ENCODE peak calls at places on chromosomes 12 and 14, in six cellular contexts. P is GOT3, A is AG20443, J is GM12891, N is DMS53, X is foreskin fibroblast. Q is an unnamed sample.

GRCh38 chr12:92136883-92137582 is 8.6 kb downstream of the BTG1 start:
- DNase-seq in P (no peak), A (peak), N (peak), X (peak), J (no peak), Q (peak)

GRCh38 chr12:88893801-88894200 is 313.5 kb upstream of the KITLG start:
- DNase-seq in X (no peak), A (no peak), J (no peak), N (peak), P (no peak), Q (no peak)

GRCh38 chr12:74408601-74409166 is 129.0 kb upstream of the ATXN7L3B start:
- DNase-seq in X (no peak), N (peak), J (no peak), P (no peak), A (no peak), Q (no peak)

GRCh38 chr14:40727107-40727506 is 879.6 kb upstream of the LRFN5 start:
- DNase-seq in X (no peak), A (no peak), P (no peak), J (no peak), N (no peak), Q (no peak)

GRCh38 chr14:104423224-104423681 is 156.3 kb upstream of the C14orf180 start:
- DNase-seq in P (no peak), N (no peak), X (no peak), J (no peak), A (no peak), Q (no peak)

GRCh38 chr12:127528576-127528975 is 738.4 kb upstream of the TMEM132C start:
- DNase-seq in P (no peak), J (no peak), A (no peak), X (no peak), N (no peak), Q (no peak)

GRCh38 chr12:76032043-76032981 is 736 bp upstream of the PHLDA1 start:
- DNase-seq in X (no peak), N (peak), J (peak), A (peak), P (no peak), Q (peak)

GRCh38 chr14:60332046-60332399 is 83.0 kb downstream of the PPM1A start:
- DNase-seq in N (no peak), X (no peak), J (no peak), P (no peak), A (no peak), Q (no peak)

GRCh38 chr12:29455087-29455486 is 42.4 kb downstream of the OVCH1 start:
- DNase-seq in N (no peak), P (no peak), J (no peak), A (no peak), X (no peak), Q (no peak)

GRCh38 chr12:14066021-14066420 is 84.6 kb upstream of the GRIN2B start:
- DNase-seq in P (no peak), A (no peak), X (no peak), N (peak), J (no peak), Q (no peak)

GRCh38 chr12:53241623-53242412 is 9.8 kb upstream of the RARG start:
- DNase-seq in N (no peak), J (no peak), A (peak), P (no peak), X (no peak), Q (no peak)

GRCh38 chr14:23548351-23549318 is 2.9 kb downstream of the ZFHX2 start:
- DNase-seq in A (peak), X (no peak), J (no peak), N (peak), P (no peak), Q (no peak)

GRCh38 chr12:131050463-131051154 is 96.9 kb downstream of the ADGRD1 start:
- DNase-seq in X (no peak), A (no peak), N (no peak), P (no peak), J (no peak), Q (no peak)

GRCh38 chr12:57894577-57895292 is 46.6 kb upstream of the ATP23 start:
- DNase-seq in X (no peak), N (peak), A (no peak), P (no peak), J (no peak), Q (no peak)

GRCh38 chr12:68537571-68537970 is 73.1 kb upstream of the RAP1B start:
- DNase-seq in J (no peak), N (no peak), X (no peak), P (no peak), A (no peak), Q (no peak)

GRCh38 chr14:31059152-31059924 is 33.2 kb upstream of the STRN3 start:
- DNase-seq in N (no peak), J (no peak), A (peak), X (peak), P (no peak), Q (peak)

GRCh38 chr14:89619616-89620273 is 202.7 kb upstream of the FOXN3 start:
- DNase-seq in A (no peak), P (no peak), J (no peak), X (no peak), N (no peak), Q (no peak)

GRCh38 chr14:32826404-32827082 is 112.1 kb upstream of the NPAS3 start:
- DNase-seq in X (peak), N (peak), J (no peak), A (no peak), P (no peak), Q (no peak)

GRCh38 chr14:22047105-22047504 is 373.5 kb upstream of the OR4E1 start:
- DNase-seq in X (no peak), N (peak), A (no peak), P (no peak), J (no peak), Q (no peak)

GRCh38 chr14:99435327-99435726 is 45.3 kb downstream of the SETD3 start:
- DNase-seq in N (peak), X (no peak), J (no peak), A (no peak), P (no peak), Q (no peak)

GRCh38 chr14:106218189-106218588 is 691.8 kb downstream of the TMEM121 start:
- DNase-seq in A (no peak), J (no peak), P (no peak), X (no peak), N (no peak), Q (no peak)

GRCh38 chr14:103179078-103179477 is 55.8 kb downstream of the TNFAIP2 start:
- DNase-seq in X (no peak), N (no peak), P (no peak), J (no peak), A (no peak), Q (no peak)

GRCh38 chr12:84508325-84508861 is 404.2 kb downstream of the SLC6A15 start:
- DNase-seq in P (peak), N (peak), A (peak), J (no peak), X (peak), Q (no peak)

GRCh38 chr12:113697646-113698504 is 226.2 kb upstream of the LHX5 start:
- DNase-seq in X (no peak), J (no peak), A (no peak), P (no peak), N (peak), Q (no peak)

GRCh38 chr12:80702889-80703605 is 4.4 kb upstream of the MYF6 start:
- DNase-seq in J (no peak), N (peak), X (peak), P (no peak), A (peak), Q (peak)

GRCh38 chr14:23321572-23322547 is 603 bp downstream of the PABPN1 start:
- DNase-seq in P (no peak), A (peak), X (peak), J (no peak), N (peak), Q (peak)

GRCh38 chr12:103908246-103908541 is 22.0 kb upstream of the HSP90B1 start:
- DNase-seq in N (no peak), A (no peak), J (no peak), P (no peak), X (no peak), Q (no peak)

GRCh38 chr12:32252199-32253073 is 145.8 kb downstream of the BICD1 start:
- DNase-seq in P (no peak), A (no peak), N (no peak), X (no peak), J (no peak), Q (no peak)

GRCh38 chr12:109458771-109459208 is 18.3 kb downstream of the KCTD10 start:
- DNase-seq in A (peak), P (no peak), X (no peak), N (no peak), J (no peak), Q (no peak)

GRCh38 chr12:100229876-100230275 is 29.3 kb downstream of the ACTR6 start:
- DNase-seq in X (no peak), J (no peak), A (no peak), N (no peak), P (no peak), Q (no peak)

GRCh38 chr14:92914087-92914656 is 8.8 kb upstream of the CHGA start:
- DNase-seq in J (no peak), P (no peak), A (peak), N (peak), X (no peak), Q (no peak)

GRCh38 chr12:12518464-12518845 is 44.2 kb downstream of the DUSP16 start:
- DNase-seq in P (no peak), N (no peak), J (no peak), A (no peak), X (no peak), Q (no peak)

GRCh38 chr12:56805282-56805855 is 42.2 kb downstream of the HSD17B6 start:
- DNase-seq in X (no peak), N (no peak), A (no peak), J (no peak), P (no peak), Q (no peak)

GRCh38 chr14:54804720-54805060 is 97.9 kb downstream of the GCH1 start:
- DNase-seq in X (no peak), P (no peak), A (no peak), J (no peak), N (peak), Q (no peak)

GRCh38 chr14:55731881-55732498 is 152.0 kb downstream of the KTN1 start:
- DNase-seq in A (no peak), N (peak), P (no peak), X (no peak), J (no peak), Q (no peak)

GRCh38 chr14:95250126-95250824 is 69.4 kb downstream of the CLMN start:
- DNase-seq in X (no peak), P (no peak), J (no peak), N (peak), A (no peak), Q (no peak)

Q was measured in hepatic stellate cell.